ENCODE peak calls at places on chromosomes 2 and 18, in nine cellular contexts. T is neural progenitor cell; Y is CD4-positive, CD25-positive, alpha-beta regulatory T cell; K is stimulated activated CD4-positive, alpha-beta T cell treated with anti-CD3 and anti-CD28 coated beads, Interleukin-4, amount 100 ng/mL, for 24 hours; I is Daoy; U is activated CD8-positive, alpha-beta memory T cell treated with anti-CD3 and anti-CD28 coated beads for 24 hours; Z is DMS79 treated with DMSO at 0.1 percent for 48 hours; B is colonic mucosa; D is mucosa of descending colon. O is an unnamed sample.
A peak's percentile ranks its signal among the peaks of the same experiment; 100 is the strongest.

GRCh38 chr2:180871649-180872048 is 108.8 kb upstream of the UBE2E3 start:
- DNase-seq in T (no peak), Y (no peak), K (no peak), I (no peak), U (no peak), Z (no peak), B (no peak), D (no peak), O (no peak)

GRCh38 chr2:240705204-240705781 is 13.6 kb downstream of the AQP12A start:
- DNase-seq in T (no peak), Y (peak; percentile 28), K (no peak), I (no peak), U (peak; percentile 61), Z (no peak), B (no peak), D (no peak), O (no peak)

GRCh38 chr18:68608861-68609465 is 105.9 kb downstream of the TMX3 start:
- DNase-seq in T (no peak), Y (no peak), K (no peak), I (no peak), U (no peak), Z (no peak), B (no peak), D (no peak), O (no peak)

GRCh38 chr2:48312126-48312525 is 217.8 kb upstream of the STON1 start:
- DNase-seq in T (no peak), Y (no peak), K (no peak), I (no peak), U (no peak), Z (no peak), B (no peak), D (no peak), O (no peak)

GRCh38 chr2:108364676-108365297 is 13.0 kb upstream of the SULT1C4 start:
- DNase-seq in T (no peak), Y (no peak), K (no peak), I (no peak), U (no peak), Z (no peak), B (no peak), D (no peak), O (no peak)

GRCh38 chr2:238066218-238066617 is 5.4 kb downstream of the SCLY start:
- DNase-seq in T (no peak), Y (no peak), K (no peak), I (no peak), U (no peak), Z (no peak), B (no peak), D (no peak), O (no peak)

GRCh38 chr2:25339121-25339738 is 2.5 kb downstream of the DNMT3A start:
- DNase-seq in T (no peak), Y (no peak), K (no peak), I (no peak), U (no peak), Z (no peak), B (no peak), D (peak; percentile 53), O (peak; percentile 44)

GRCh38 chr2:47724221-47724981 is 58.5 kb upstream of the MSH6 start:
- DNase-seq in T (peak; percentile 6), Y (no peak), K (no peak), I (peak; percentile 69), U (no peak), Z (peak; percentile 80), B (no peak), D (no peak), O (no peak)

GRCh38 chr2:37020887-37021796 is 54.8 kb upstream of the STRN start:
- DNase-seq in T (no peak), Y (no peak), K (no peak), I (no peak), U (no peak), Z (no peak), B (no peak), D (no peak), O (no peak)

GRCh38 chr2:88874063-88874657 is 182.7 kb downstream of the RPIA start:
- DNase-seq in T (peak; percentile 20), Y (peak; percentile 71), K (peak; percentile 49), I (peak; percentile 59), U (no peak), Z (peak; percentile 11), B (peak; percentile 39), D (no peak), O (no peak)

GRCh38 chr2:232024457-232024856 is 62.9 kb downstream of the DIS3L2 start:
- DNase-seq in T (no peak), Y (no peak), K (no peak), I (no peak), U (no peak), Z (no peak), B (no peak), D (no peak), O (no peak)

GRCh38 chr2:15546297-15547098 is 14.6 kb downstream of the NBAS start:
- DNase-seq in T (no peak), Y (no peak), K (no peak), I (no peak), U (no peak), Z (no peak), B (no peak), D (no peak), O (no peak)

GRCh38 chr18:72819050-72819449 is 48.7 kb downstream of the NETO1 start:
- DNase-seq in T (no peak), Y (no peak), K (no peak), I (no peak), U (no peak), Z (no peak), B (no peak), D (no peak), O (no peak)

GRCh38 chr2:24922556-24922955 is 2.5 kb upstream of the ADCY3 start:
- DNase-seq in T (no peak), Y (no peak), K (no peak), I (no peak), U (no peak), Z (no peak), B (no peak), D (no peak), O (peak; percentile 5)

GRCh38 chr2:43934567-43934966 is 61.2 kb downstream of the LRPPRC start:
- DNase-seq in T (no peak), Y (no peak), K (no peak), I (no peak), U (no peak), Z (no peak), B (no peak), D (no peak), O (no peak)

GRCh38 chr2:172234716-172235661 is 132.3 kb upstream of the DLX2 start:
- DNase-seq in T (peak; percentile 75), Y (peak; percentile 67), K (peak; percentile 23), I (no peak), U (peak; percentile 63), Z (peak; percentile 81), B (peak; percentile 75), D (peak; percentile 77), O (peak; percentile 81)

GRCh38 chr2:74333175-74333574 is 10.0 kb downstream of the SLC4A5 start:
- DNase-seq in T (peak; percentile 60), Y (peak; percentile 54), K (no peak), I (peak; percentile 11), U (no peak), Z (no peak), B (peak; percentile 44), D (no peak), O (peak; percentile 43)

GRCh38 chr2:237511421-237511820 is 24.4 kb downstream of the MLPH start:
- DNase-seq in T (no peak), Y (no peak), K (no peak), I (no peak), U (no peak), Z (no peak), B (no peak), D (no peak), O (no peak)